ENCODE peak calls at places on chromosomes 5 and 9, in four cellular contexts. P, T, V and E are unnamed samples.

GRCh38 chr5:104179057-104179456 is 616.5 kb upstream of the NUDT12 start:
- DNase-seq in P (peak; percentile 91), T (peak; percentile 63), V (peak; percentile 56), E (peak; percentile 37)

GRCh38 chr5:61334224-61335196 is 2.5 kb downstream of the ZSWIM6 start:
- DNase-seq in T (peak; percentile 76), V (peak; percentile 77), P (peak; percentile 24), E (peak; percentile 52)

GRCh38 chr9:101398930-101399640 is 434 bp downstream of the ZNF189 start:
- DNase-seq in P (no peak), V (no peak), T (no peak), E (no peak)

GRCh38 chr5:137361275-137361674 is 137.9 kb downstream of the SPOCK1 start:
- DNase-seq in V (peak; percentile 49), P (peak; percentile 27), T (peak; percentile 65), E (peak; percentile 67)

GRCh38 chr5:123358751-123359150 is 64.5 kb downstream of the CEP120 start:
- DNase-seq in T (peak; percentile 81), P (no peak), V (peak; percentile 8), E (no peak)

GRCh38 chr9:133134419-133135190 is 13.6 kb upstream of the RALGDS start:
- DNase-seq in T (no peak), V (no peak), P (peak; percentile 35), E (no peak)

GRCh38 chr9:108850293-108850897 is 5.4 kb downstream of the ACTL7B start:
- DNase-seq in V (peak; percentile 66), T (peak; percentile 14), P (peak; percentile 50), E (peak; percentile 32)

GRCh38 chr9:21802418-21803000 is at the start of gene MTAP:
- DNase-seq in V (peak; percentile 97), T (peak; percentile 93), P (peak; percentile 85), E (peak; percentile 92)

GRCh38 chr9:90053027-90053426 is 448.2 kb downstream of the GADD45G start:
- DNase-seq in T (no peak), P (peak; percentile 9), V (no peak), E (no peak)

GRCh38 chr9:80698725-80699124 is 990.6 kb downstream of the TLE1 start:
- DNase-seq in V (no peak), T (peak; percentile 18), P (peak; percentile 56), E (no peak)
- H3K4me3 ChIP-seq in V (no peak overlapping the region), T (no peak overlapping the region), P (peak overlapping the region; percentile 46), E (no peak overlapping the region)

GRCh38 chr5:115962565-115963402 is 509 bp downstream of the LVRN start:
- DNase-seq in P (no peak), T (no peak), V (peak; percentile 22), E (no peak)

GRCh38 chr5:115962239-115962564 is at the start of gene LVRN:
- DNase-seq in V (no peak), P (no peak), T (no peak), E (no peak)

GRCh38 chr5:115961413-115962238 is 649 bp upstream of the LVRN start:
- DNase-seq in T (no peak), P (no peak), V (no peak), E (peak; percentile 69)

GRCh38 chr5:115968770-115969169 is 6.5 kb downstream of the LVRN start:
- DNase-seq in P (no peak), T (no peak), V (no peak), E (no peak)

DNA sequence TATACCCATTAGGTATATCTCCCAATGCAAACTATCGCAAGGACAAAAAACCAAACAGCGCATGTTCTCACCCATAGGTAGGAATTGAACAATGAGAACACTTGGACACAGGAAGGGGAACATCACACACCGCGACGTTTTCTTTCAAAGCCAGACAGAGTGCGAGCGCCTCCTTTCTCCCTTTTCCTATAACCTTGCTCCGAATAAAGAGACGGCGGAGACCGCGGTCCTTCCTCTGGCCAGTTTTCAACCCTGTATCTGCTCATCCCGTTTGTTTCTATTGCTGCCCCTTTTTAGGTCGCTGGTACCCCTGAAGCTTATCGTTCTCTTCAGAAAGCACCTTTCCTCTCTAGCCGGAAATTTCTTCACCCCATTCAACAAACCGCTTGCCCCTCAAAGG is 1.3 kb downstream of the LVRN start:
- DNase-seq in V (no peak), T (no peak), P (no peak), E (no peak)
- TF ChIP-seq CTCF in V (no peak), T (no peak), P (no peak), E (no peak)

GRCh38 chr5:38642194-38642987 is 85.9 kb upstream of the LIFR start:
- DNase-seq in P (no peak), V (no peak), T (no peak), E (no peak)
- H3K4me3 ChIP-seq in P (no peak overlapping the region), V (no peak overlapping the region), T (no peak overlapping the region), E (no peak overlapping the region)

GRCh38 chr5:54517174-54517511 is 416 bp upstream of the SNX18 start:
- DNase-seq in V (no peak), T (no peak), P (no peak), E (no peak)

GRCh38 chr5:54519083-54519541 is 1.6 kb downstream of the SNX18 start:
- DNase-seq in V (no peak), P (no peak), T (no peak), E (no peak)

GRCh38 chr5:54517512-54518145 is at the start of gene SNX18:
- DNase-seq in V (peak; percentile 97), T (peak; percentile 93), P (peak; percentile 85), E (peak; percentile 95)

GRCh38 chr5:54520438-54520846 is 2.9 kb downstream of the SNX18 start:
- DNase-seq in T (peak; percentile 56), V (peak; percentile 54), P (peak; percentile 20), E (peak; percentile 63)

DNA sequence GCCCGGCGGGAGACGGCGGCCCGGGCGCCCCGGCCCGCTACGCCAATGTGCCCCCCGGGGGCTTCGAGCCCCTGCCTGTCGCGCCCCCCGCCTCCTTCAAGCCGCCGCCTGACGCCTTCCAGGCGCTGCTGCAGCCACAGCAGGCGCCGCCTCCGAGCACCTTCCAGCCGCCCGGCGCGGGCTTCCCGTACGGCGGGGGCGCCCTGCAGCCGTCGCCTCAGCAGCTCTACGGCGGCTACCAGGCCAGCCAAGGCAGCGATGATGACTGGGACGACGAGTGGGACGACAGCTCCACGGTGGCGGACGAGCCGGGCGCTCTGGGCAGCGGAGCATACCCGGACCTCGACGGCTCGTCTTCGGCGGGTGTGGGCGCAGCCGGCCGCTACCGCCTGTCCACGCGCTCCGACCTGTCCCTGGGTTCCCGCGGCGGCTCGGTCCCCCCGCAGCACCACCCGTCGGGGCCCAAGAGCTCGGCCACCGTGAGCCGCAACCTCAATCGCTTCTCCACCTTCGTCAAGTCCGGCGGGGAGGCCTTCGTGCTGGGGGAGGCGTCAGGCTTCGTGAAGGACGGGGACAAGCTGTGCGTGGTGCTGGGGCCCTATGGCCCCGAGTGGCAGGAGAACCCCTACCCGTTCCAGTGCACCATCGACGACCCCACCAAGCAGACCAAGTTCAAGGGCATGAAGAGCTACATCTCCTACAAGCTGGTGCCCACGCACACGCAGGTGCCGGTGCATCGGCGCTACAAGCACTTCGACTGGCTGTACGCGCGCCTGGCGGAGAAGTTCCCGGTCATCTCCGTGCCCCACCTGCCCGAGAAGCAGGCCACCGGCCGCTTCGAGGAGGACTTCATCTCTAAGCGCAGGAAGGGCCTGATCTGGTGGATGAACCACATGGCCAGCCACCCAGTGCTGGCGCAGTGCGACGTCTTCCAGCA is 855 bp downstream of the SNX18 start:
- DNase-seq in T (peak; percentile 49), V (peak; percentile 56), P (peak; percentile 21), E (peak; percentile 46)
- TF ChIP-seq CTCF in T (no peak), V (no peak), P (no peak), E (no peak)

DNA sequence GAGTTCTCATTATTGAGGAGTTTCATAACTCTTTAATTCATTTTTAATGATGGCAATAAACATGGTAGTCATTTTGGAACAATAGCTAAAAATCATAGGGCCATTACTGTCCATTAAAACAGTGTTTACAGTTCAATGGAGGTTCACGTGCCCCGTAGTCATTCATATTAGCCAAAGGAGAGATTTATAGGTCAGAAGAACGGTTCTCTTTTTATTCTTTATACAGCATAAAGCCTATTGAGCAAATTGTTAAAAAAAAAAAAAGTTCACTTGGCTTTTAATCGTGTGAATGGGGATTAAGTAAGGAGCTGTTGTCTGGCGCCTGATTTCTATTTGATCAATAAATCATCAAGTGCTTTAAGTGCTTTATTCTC is 69.1 kb upstream of the TBCA start:
- DNase-seq in V (no peak), T (no peak), P (no peak), E (no peak)
- H3K4me3 ChIP-seq in V (no peak overlapping the region), T (no peak overlapping the region), P (no peak overlapping the region), E (no peak overlapping the region)

GRCh38 chr5:96729156-96729555 is 67.0 kb downstream of the CAST start:
- DNase-seq in P (peak; percentile 37), V (peak; percentile 29), T (no peak), E (no peak)
- TF ChIP-seq CTCF in P (peak; percentile 73), V (peak; percentile 5), T (peak; percentile 35), E (peak; percentile 47)

DNA sequence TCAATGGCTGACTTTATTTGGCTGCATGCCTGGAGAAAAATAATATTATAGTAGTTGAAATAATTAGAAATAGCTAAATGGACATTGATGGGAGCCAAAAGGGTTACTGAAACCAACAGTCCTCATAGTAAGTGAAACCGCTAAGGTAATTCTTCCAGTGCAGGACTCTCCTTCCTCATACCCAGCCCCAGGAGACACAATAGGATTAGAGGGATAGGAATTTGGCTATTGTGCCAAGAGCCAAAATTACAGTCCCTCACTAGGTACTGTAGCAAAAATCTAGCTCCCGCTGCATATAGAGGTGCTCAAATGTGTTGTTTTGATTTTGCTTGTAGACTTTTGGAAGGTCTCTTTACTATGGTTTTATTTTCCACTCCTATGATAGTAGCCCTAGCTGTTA is 20.2 kb downstream of the GLDC start:
- DNase-seq in V (no peak), P (no peak), T (no peak), E (no peak)
- H3K4me3 ChIP-seq in V (no peak overlapping the region), P (no peak overlapping the region), T (no peak overlapping the region), E (no peak overlapping the region)

GRCh38 chr5:113321266-113321665 is 113.5 kb downstream of the TSSK1B start:
- DNase-seq in V (peak; percentile 29), T (no peak), P (no peak), E (no peak)
- TF ChIP-seq CTCF in V (no peak), T (no peak), P (no peak), E (no peak)

GRCh38 chr9:111662851-111663823 is 1.7 kb downstream of the GNG10 start:
- DNase-seq in P (no peak), V (no peak), T (no peak), E (no peak)
- H3K4me3 ChIP-seq in P (peak overlapping the region; percentile 83), V (peak overlapping the region; percentile 88), T (peak overlapping the region; percentile 98), E (peak overlapping the region; percentile 80)